ENCODE peak calls at places on chromosomes 11 and 22, in seven cellular contexts. One of them, this sample, is unnamed.

GRCh38 chr11:120244476-120244875 is 4.5 kb downstream of the POU2F3 start:
- DNase-seq in endothelial cell: no peak
- DNase-seq in fibroblast of pulmonary artery: peak
- DNase-seq in fibroblast of lung: peak
- DNase-seq in brain microvascular endothelial cell: no peak
- DNase-seq in mesothelial cell of epicardium: no peak
- DNase-seq in activated B cell treated with CpG ODN at 0.5 μM for 24 hours: no peak
- DNase-seq in this sample: no peak

GRCh38 chr22:46777609-46777970 is 15.1 kb downstream of the TBC1D22A start:
- DNase-seq in endothelial cell: no peak
- DNase-seq in fibroblast of pulmonary artery: no peak
- DNase-seq in fibroblast of lung: no peak
- DNase-seq in brain microvascular endothelial cell: no peak
- DNase-seq in mesothelial cell of epicardium: no peak
- DNase-seq in activated B cell treated with CpG ODN at 0.5 μM for 24 hours: peak
- DNase-seq in this sample: no peak

GRCh38 chr11:107196732-107197131 is 178.5 kb upstream of the GUCY1A2 start:
- DNase-seq in endothelial cell: no peak
- DNase-seq in fibroblast of pulmonary artery: no peak
- DNase-seq in fibroblast of lung: no peak
- DNase-seq in brain microvascular endothelial cell: no peak
- DNase-seq in mesothelial cell of epicardium: no peak
- DNase-seq in activated B cell treated with CpG ODN at 0.5 μM for 24 hours: no peak
- DNase-seq in this sample: no peak

GRCh38 chr11:2378527-2379210 is 1.6 kb downstream of the CD81 start:
- DNase-seq in endothelial cell: peak
- DNase-seq in fibroblast of pulmonary artery: peak
- DNase-seq in fibroblast of lung: peak
- DNase-seq in brain microvascular endothelial cell: no peak
- DNase-seq in mesothelial cell of epicardium: no peak
- DNase-seq in activated B cell treated with CpG ODN at 0.5 μM for 24 hours: no peak
- DNase-seq in this sample: no peak

GRCh38 chr11:69386594-69387408 is 92.8 kb downstream of the MYEOV start:
- DNase-seq in endothelial cell: no peak
- DNase-seq in fibroblast of pulmonary artery: no peak
- DNase-seq in fibroblast of lung: no peak
- DNase-seq in brain microvascular endothelial cell: no peak
- DNase-seq in mesothelial cell of epicardium: no peak
- DNase-seq in activated B cell treated with CpG ODN at 0.5 μM for 24 hours: peak
- DNase-seq in this sample: peak

GRCh38 chr11:31818874-31819331 is 7.8 kb upstream of the PAX6 start:
- DNase-seq in endothelial cell: no peak
- DNase-seq in fibroblast of pulmonary artery: no peak
- DNase-seq in fibroblast of lung: no peak
- DNase-seq in brain microvascular endothelial cell: no peak
- DNase-seq in mesothelial cell of epicardium: no peak
- DNase-seq in activated B cell treated with CpG ODN at 0.5 μM for 24 hours: no peak
- DNase-seq in this sample: no peak

GRCh38 chr11:128323381-128323780 is 264.0 kb downstream of the ETS1 start:
- DNase-seq in endothelial cell: no peak
- DNase-seq in fibroblast of pulmonary artery: peak
- DNase-seq in fibroblast of lung: no peak
- DNase-seq in brain microvascular endothelial cell: peak
- DNase-seq in mesothelial cell of epicardium: no peak
- DNase-seq in activated B cell treated with CpG ODN at 0.5 μM for 24 hours: no peak
- DNase-seq in this sample: no peak

GRCh38 chr11:86726118-86726748 is 53.8 kb upstream of the ME3 start:
- DNase-seq in endothelial cell: no peak
- DNase-seq in fibroblast of pulmonary artery: no peak
- DNase-seq in fibroblast of lung: peak
- DNase-seq in brain microvascular endothelial cell: no peak
- DNase-seq in mesothelial cell of epicardium: no peak
- DNase-seq in activated B cell treated with CpG ODN at 0.5 μM for 24 hours: no peak
- DNase-seq in this sample: no peak

GRCh38 chr22:38941488-38941987 is 15.9 kb upstream of the APOBEC3A start:
- DNase-seq in endothelial cell: no peak
- DNase-seq in fibroblast of pulmonary artery: no peak
- DNase-seq in fibroblast of lung: peak
- DNase-seq in brain microvascular endothelial cell: no peak
- DNase-seq in mesothelial cell of epicardium: no peak
- DNase-seq in activated B cell treated with CpG ODN at 0.5 μM for 24 hours: peak
- DNase-seq in this sample: no peak

DNA sequence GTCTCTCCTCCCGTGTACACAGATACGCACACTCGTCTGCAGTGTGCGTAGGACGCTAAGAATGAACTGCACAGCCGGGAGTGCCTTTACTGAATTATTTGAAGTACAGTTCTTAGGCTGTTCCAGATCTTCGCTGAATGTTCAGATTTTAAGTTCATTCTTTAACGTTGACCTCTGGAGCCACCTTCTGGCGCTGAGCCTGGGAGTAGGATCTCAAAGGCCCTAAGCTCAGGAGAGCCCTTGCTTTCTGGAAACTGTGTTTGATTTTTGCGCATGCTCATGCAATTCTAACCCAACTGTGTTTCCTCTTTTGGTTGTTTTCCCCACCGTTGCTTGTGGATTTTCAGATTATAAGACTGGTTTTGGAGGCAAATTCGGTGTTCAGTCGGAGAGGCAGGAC is 22.8 kb downstream of the CTTN start:
- DNase-seq in endothelial cell: no peak
- DNase-seq in fibroblast of pulmonary artery: no peak
- DNase-seq in fibroblast of lung: no peak
- DNase-seq in brain microvascular endothelial cell: no peak
- DNase-seq in mesothelial cell of epicardium: no peak
- DNase-seq in activated B cell treated with CpG ODN at 0.5 μM for 24 hours: no peak
- DNase-seq in this sample: no peak
- TF ChIP-seq CTCF in endothelial cell: no peak
- TF ChIP-seq CTCF in fibroblast of pulmonary artery: no peak
- TF ChIP-seq CTCF in fibroblast of lung: no peak
- TF ChIP-seq CTCF in brain microvascular endothelial cell: no peak
- TF ChIP-seq CTCF in mesothelial cell of epicardium: no peak
- TF ChIP-seq CTCF in activated B cell treated with CpG ODN at 0.5 μM for 24 hours: no peak
- TF ChIP-seq CTCF in this sample: no peak

DNA sequence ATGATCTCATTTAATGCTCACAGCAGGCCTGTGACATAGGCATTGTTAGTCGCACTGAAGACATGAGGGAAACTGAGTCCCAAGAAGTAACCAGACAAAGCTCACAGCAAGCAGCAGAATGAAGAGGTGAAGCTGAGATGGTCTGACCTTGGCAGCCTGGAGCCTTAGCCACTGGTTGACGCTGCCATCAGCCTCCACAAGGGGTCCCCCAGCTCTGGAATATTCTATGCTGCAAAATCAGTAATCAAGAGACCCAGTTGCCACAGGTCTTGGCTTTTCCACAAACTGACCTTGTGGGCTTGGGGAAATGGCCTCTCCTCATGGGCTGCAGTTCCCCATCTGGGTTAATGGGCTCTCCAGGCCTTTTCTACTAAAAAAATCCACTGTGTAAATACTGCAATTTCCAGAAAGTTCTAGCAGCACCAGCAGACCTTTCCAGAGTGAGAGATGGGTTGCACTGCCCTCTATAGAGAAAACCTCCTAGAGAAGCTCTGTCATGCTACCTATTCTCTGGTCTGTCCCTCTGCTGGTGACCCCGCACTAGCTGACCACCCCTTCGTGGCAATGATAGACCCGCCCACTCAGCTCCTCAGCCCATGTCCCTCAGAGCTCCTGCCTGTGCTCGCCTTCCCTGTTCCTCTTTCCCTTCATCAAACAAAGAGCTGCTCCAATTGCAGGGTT is 22.6 kb upstream of the ISX start:
- DNase-seq in endothelial cell: peak
- DNase-seq in fibroblast of pulmonary artery: no peak
- DNase-seq in fibroblast of lung: no peak
- DNase-seq in brain microvascular endothelial cell: no peak
- DNase-seq in mesothelial cell of epicardium: no peak
- DNase-seq in activated B cell treated with CpG ODN at 0.5 μM for 24 hours: no peak
- DNase-seq in this sample: no peak
- TF ChIP-seq CTCF in endothelial cell: peak
- TF ChIP-seq CTCF in fibroblast of pulmonary artery: no peak
- TF ChIP-seq CTCF in fibroblast of lung: no peak
- TF ChIP-seq CTCF in brain microvascular endothelial cell: peak
- TF ChIP-seq CTCF in mesothelial cell of epicardium: no peak
- TF ChIP-seq CTCF in activated B cell treated with CpG ODN at 0.5 μM for 24 hours: no peak
- TF ChIP-seq CTCF in this sample: peak

GRCh38 chr22:44369241-44369652 is 56.5 kb upstream of the SHISAL1 start:
- DNase-seq in endothelial cell: peak
- DNase-seq in fibroblast of pulmonary artery: no peak
- DNase-seq in fibroblast of lung: no peak
- DNase-seq in brain microvascular endothelial cell: no peak
- DNase-seq in mesothelial cell of epicardium: no peak
- DNase-seq in activated B cell treated with CpG ODN at 0.5 μM for 24 hours: no peak
- DNase-seq in this sample: no peak
- TF ChIP-seq CTCF in endothelial cell: peak
- TF ChIP-seq CTCF in fibroblast of pulmonary artery: peak
- TF ChIP-seq CTCF in fibroblast of lung: peak
- TF ChIP-seq CTCF in brain microvascular endothelial cell: peak
- TF ChIP-seq CTCF in mesothelial cell of epicardium: no peak
- TF ChIP-seq CTCF in activated B cell treated with CpG ODN at 0.5 μM for 24 hours: no peak
- TF ChIP-seq CTCF in this sample: peak

GRCh38 chr11:62233730-62234129 is 8.3 kb upstream of the SCGB1D2 start:
- DNase-seq in endothelial cell: no peak
- DNase-seq in fibroblast of pulmonary artery: peak
- DNase-seq in fibroblast of lung: no peak
- DNase-seq in brain microvascular endothelial cell: no peak
- DNase-seq in mesothelial cell of epicardium: no peak
- DNase-seq in activated B cell treated with CpG ODN at 0.5 μM for 24 hours: no peak
- DNase-seq in this sample: no peak
- TF ChIP-seq CTCF in endothelial cell: no peak
- TF ChIP-seq CTCF in fibroblast of pulmonary artery: no peak
- TF ChIP-seq CTCF in fibroblast of lung: peak
- TF ChIP-seq CTCF in brain microvascular endothelial cell: no peak
- TF ChIP-seq CTCF in mesothelial cell of epicardium: no peak
- TF ChIP-seq CTCF in activated B cell treated with CpG ODN at 0.5 μM for 24 hours: no peak
- TF ChIP-seq CTCF in this sample: no peak